ENCODE peak calls at places on chromosomes 2 and 18, in five cellular contexts. D is H9, C is H1, B is neuronal stem cell, Y is mesenchymal stem cell. P is an unnamed sample.

GRCh38 chr2:149768320-149768799 is 180.8 kb upstream of the MMADHC start:
- DNase-seq in Y (peak; percentile 30), C (no peak), B (no peak), D (no peak), P (peak; percentile 15)

GRCh38 chr18:31952223-31952622 is 9.3 kb upstream of the TRAPPC8 start:
- DNase-seq in Y (no peak), D (no peak), B (no peak), C (no peak), P (no peak)

GRCh38 chr2:24394998-24395397 is 34.7 kb upstream of the ITSN2 start:
- DNase-seq in Y (no peak), C (no peak), B (no peak), D (no peak), P (no peak)

GRCh38 chr18:2905802-2906521 is 59.2 kb downstream of the EMILIN2 start:
- DNase-seq in B (no peak), D (peak; percentile 64), C (peak; percentile 65), Y (peak; percentile 35), P (no peak)

GRCh38 chr2:197075754-197076337 is 149.3 kb upstream of the PGAP1 start:
- DNase-seq in Y (no peak), B (no peak), D (no peak), C (no peak), P (no peak)

GRCh38 chr2:149651229-149651628 is 63.7 kb upstream of the MMADHC start:
- DNase-seq in Y (no peak), B (no peak), C (no peak), D (no peak), P (no peak)

GRCh38 chr2:191757256-191757655 is 79.3 kb downstream of the NABP1 start:
- DNase-seq in B (no peak), Y (no peak), C (no peak), D (no peak), P (no peak)

GRCh38 chr2:240398711-240399267 is 36.7 kb upstream of the GPC1 start:
- DNase-seq in D (peak; percentile 22), Y (no peak), B (no peak), C (no peak), P (no peak)

GRCh38 chr2:197777823-197778407 is 7.2 kb downstream of the BOLL start:
- DNase-seq in C (no peak), D (no peak), B (peak; percentile 27), Y (peak; percentile 52), P (peak; percentile 51)

GRCh38 chr2:98908909-98909308 is 27.1 kb downstream of the CRACDL start:
- DNase-seq in D (no peak), B (no peak), C (peak; percentile 30), Y (peak; percentile 34), P (peak; percentile 52)

GRCh38 chr18:78875268-78875997 is 104.2 kb upstream of the SALL3 start:
- DNase-seq in B (peak; percentile 24), D (peak; percentile 64), Y (no peak), C (peak; percentile 73), P (no peak)

GRCh38 chr2:143936758-143937562 is 583.0 kb downstream of the ZEB2 start:
- DNase-seq in D (peak; percentile 57), C (peak; percentile 77), B (peak; percentile 47), Y (peak; percentile 45), P (peak; percentile 31)

GRCh38 chr18:62566199-62566598 is 43.4 kb downstream of the ZCCHC2 start:
- DNase-seq in C (no peak), D (no peak), Y (peak; percentile 31), B (no peak), P (peak; percentile 7)

GRCh38 chr2:174971868-174972781 is 33.1 kb downstream of the CHN1 start:
- DNase-seq in D (no peak), B (no peak), Y (peak; percentile 53), C (no peak), P (peak; percentile 75)

GRCh38 chr2:108927936-108928659 is 60.9 kb downstream of the EDAR start:
- DNase-seq in C (no peak), Y (peak; percentile 57), D (peak; percentile 55), B (peak; percentile 30), P (peak; percentile 64)

GRCh38 chr2:112541315-112542122 is 746 bp upstream of the POLR1B start:
- DNase-seq in C (peak; percentile 88), D (peak; percentile 84), Y (peak; percentile 10), B (peak; percentile 64), P (peak; percentile 48)

GRCh38 chr2:192060161-192060560 is 134.6 kb downstream of the TMEFF2 start:
- DNase-seq in D (no peak), C (no peak), Y (no peak), B (no peak), P (no peak)

DNA sequence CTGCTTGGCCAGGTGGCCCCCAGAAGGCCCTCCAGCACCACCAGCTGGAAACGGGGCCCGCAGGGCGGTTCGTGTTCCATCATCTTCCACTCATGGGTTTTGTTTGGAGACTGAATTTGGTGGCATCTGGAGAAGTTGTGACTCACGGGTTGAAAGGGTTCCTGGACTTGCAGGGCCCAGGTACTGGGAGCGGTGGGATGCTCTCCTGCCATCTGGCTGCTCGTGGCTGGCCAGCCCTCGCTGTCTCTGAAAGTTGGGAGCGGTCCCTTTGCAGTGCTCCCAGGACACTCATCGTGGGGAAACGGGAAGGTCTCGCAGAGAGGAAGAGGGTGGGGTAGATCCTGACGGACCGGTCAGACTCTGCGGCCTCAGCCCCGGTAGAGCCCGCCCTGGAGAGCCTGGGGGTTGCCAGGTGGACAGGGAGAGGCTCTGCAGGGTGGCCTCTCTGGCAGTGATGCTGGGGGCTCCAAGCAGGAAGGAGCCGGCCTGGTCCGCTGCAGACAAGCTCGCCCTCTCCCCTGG is 47.5 kb downstream of the TWIST2 start:
- DNase-seq in Y (peak; percentile 20), B (no peak), C (no peak), D (no peak), P (no peak)
- H4K8ac ChIP-seq in Y (peak overlapping the region; percentile 79), B (no peak overlapping the region), C (peak overlapping the region; percentile 57), D (no peak overlapping the region), P (peak overlapping the region; percentile 62)

GRCh38 chr2:44087714-44088092 is 81.0 kb upstream of the PPM1B start:
- DNase-seq in D (no peak), Y (peak; percentile 21), C (peak; percentile 53), B (no peak), P (no peak)
- H4K8ac ChIP-seq in D (no peak overlapping the region), Y (peak overlapping the region; percentile 38), C (no peak overlapping the region), B (no peak overlapping the region), P (peak overlapping the region; percentile 4)

GRCh38 chr2:19710230-19710629 is 191.6 kb downstream of the TTC32 start:
- DNase-seq in D (no peak), Y (peak; percentile 19), B (no peak), C (no peak), P (no peak)
- H4K8ac ChIP-seq in D (no peak overlapping the region), Y (no peak overlapping the region), B (no peak overlapping the region), C (no peak overlapping the region), P (no peak overlapping the region)

GRCh38 chr2:46142546-46143329 is 154.5 kb upstream of the EPAS1 start:
- DNase-seq in D (no peak), C (no peak), Y (no peak), B (no peak), P (no peak)
- H4K8ac ChIP-seq in D (no peak overlapping the region), C (no peak overlapping the region), Y (no peak overlapping the region), B (no peak overlapping the region), P (no peak overlapping the region)

P was measured in IMR-90.